ENCODE peak calls at places on chromosomes 13 and 19, in five cellular contexts. F is HCT116, Q is neural progenitor cell, W is GM23248, B is SK-N-SH. X is an unnamed sample.

GRCh38 chr19:15138427-15138826 is 31.2 kb downstream of the SYDE1 start:
- DNase-seq in F (no peak), Q (no peak), W (peak; percentile 40), B (no peak), X (peak; percentile 57)

GRCh38 chr13:40102360-40102727 is 446.9 kb downstream of the COG6 start:
- DNase-seq in F (no peak), Q (no peak), W (no peak), B (no peak), X (no peak)

GRCh38 chr19:56383826-56384605 is 9.3 kb downstream of the ZNF582 start:
- DNase-seq in F (no peak), Q (no peak), W (peak; percentile 59), B (no peak), X (peak; percentile 48)

GRCh38 chr13:98775844-98776598 is 23.5 kb upstream of the SLC15A1 start:
- DNase-seq in F (peak; percentile 88), Q (no peak), W (peak; percentile 80), B (no peak), X (peak; percentile 90)

GRCh38 chr19:55247621-55248099 is 11.2 kb downstream of the PPP6R1 start:
- DNase-seq in F (no peak), Q (no peak), W (peak; percentile 73), B (peak; percentile 71), X (peak; percentile 74)

GRCh38 chr19:19026299-19026971 is 6.9 kb downstream of the SUGP2 start:
- DNase-seq in F (no peak), Q (peak; percentile 7), W (peak; percentile 17), B (no peak), X (no peak)

GRCh38 chr13:27977476-27978300 is 8.6 kb upstream of the CDX2 start:
- DNase-seq in F (no peak), Q (peak; percentile 77), W (peak; percentile 39), B (no peak), X (no peak)

GRCh38 chr13:101545521-101545920 is 93.0 kb downstream of the ITGBL1 start:
- DNase-seq in F (no peak), Q (no peak), W (peak; percentile 46), B (no peak), X (peak; percentile 46)

GRCh38 chr19:32480321-32480720 is 74.8 kb downstream of the DPY19L3 start:
- DNase-seq in F (no peak), Q (no peak), W (no peak), B (no peak), X (no peak)

GRCh38 chr19:15702590-15702930 is 25.3 kb upstream of the OR10H2 start:
- DNase-seq in F (peak; percentile 16), Q (no peak), W (peak; percentile 26), B (peak; percentile 31), X (peak; percentile 42)

GRCh38 chr13:39818953-39819352 is 163.5 kb downstream of the COG6 start:
- DNase-seq in F (no peak), Q (no peak), W (no peak), B (no peak), X (no peak)

GRCh38 chr13:39490136-39490535 is 112.9 kb downstream of the LHFPL6 start:
- DNase-seq in F (no peak), Q (peak; percentile 63), W (no peak), B (no peak), X (no peak)

GRCh38 chr13:77919351-77920294 is 992 bp upstream of the EDNRB start:
- DNase-seq in F (no peak), Q (peak; percentile 69), W (peak; percentile 55), B (peak; percentile 56), X (no peak)

GRCh38 chr19:33691736-33692135 is 70.0 kb downstream of the CHST8 start:
- DNase-seq in F (no peak), Q (no peak), W (no peak), B (no peak), X (no peak)

GRCh38 chr19:39405930-39406655 is 554 bp upstream of the ZFP36 start:
- DNase-seq in F (no peak), Q (no peak), W (peak; percentile 67), B (no peak), X (no peak)

GRCh38 chr13:103133551-103133950 is 67.3 kb upstream of the SLC10A2 start:
- DNase-seq in F (no peak), Q (no peak), W (peak; percentile 1), B (no peak), X (no peak)

GRCh38 chr19:27851543-27852060 is 1361.3 kb downstream of the UQCRFS1 start:
- DNase-seq in F (no peak), Q (no peak), W (no peak), B (no peak), X (no peak)

GRCh38 chr19:47619763-47620162 is 10.8 kb downstream of the BICRA start:
- DNase-seq in F (no peak), Q (peak; percentile 22), W (no peak), B (no peak), X (no peak)

GRCh38 chr13:47499358-47500150 is 501.5 kb downstream of the SUCLA2 start:
- DNase-seq in F (no peak), Q (no peak), W (peak; percentile 92), B (no peak), X (peak; percentile 83)

GRCh38 chr13:111844682-111845081 is 222.3 kb upstream of the SOX1 start:
- DNase-seq in F (no peak), Q (no peak), W (no peak), B (no peak), X (no peak)

GRCh38 chr19:940591-941291 is 14.9 kb downstream of the ARID3A start:
- DNase-seq in F (no peak), Q (no peak), W (no peak), B (peak; percentile 93), X (peak; percentile 66)

GRCh38 chr13:90413548-90413947 is 933.9 kb upstream of the MIR17HG start:
- DNase-seq in F (no peak), Q (no peak), W (no peak), B (no peak), X (no peak)

GRCh38 chr13:37985281-37985680 is 115.7 kb upstream of the TRPC4 start:
- DNase-seq in F (no peak), Q (no peak), W (no peak), B (no peak), X (no peak)

GRCh38 chr19:12825259-12826131 is 8.9 kb downstream of the RTBDN start:
- DNase-seq in F (no peak), Q (peak; percentile 92), W (peak; percentile 44), B (peak; percentile 88), X (peak; percentile 24)

GRCh38 chr13:51803018-51803417 is 945 bp downstream of the DHRS12 start:
- DNase-seq in F (no peak), Q (peak; percentile 37), W (peak; percentile 12), B (peak; percentile 41), X (no peak)

GRCh38 chr19:23378948-23379347 is 16.3 kb downstream of the ZNF91 start:
- DNase-seq in F (no peak), Q (no peak), W (no peak), B (no peak), X (no peak)

GRCh38 chr19:56080669-56081401 is 40.3 kb downstream of the ZNF787 start:
- DNase-seq in F (peak; percentile 39), Q (peak; percentile 90), W (peak; percentile 86), B (peak; percentile 84), X (peak; percentile 59)

GRCh38 chr13:104086759-104087158 is 1020.5 kb upstream of the SLC10A2 start:
- DNase-seq in F (no peak), Q (no peak), W (no peak), B (no peak), X (no peak)

GRCh38 chr19:33558846-33559245 is 37.3 kb upstream of the PEPD start:
- DNase-seq in F (no peak), Q (no peak), W (peak; percentile 14), B (no peak), X (no peak)

GRCh38 chr13:45331981-45332830 is 8.8 kb downstream of the TPT1 start:
- DNase-seq in F (peak; percentile 85), Q (no peak), W (peak; percentile 98), B (no peak), X (peak; percentile 76)

GRCh38 chr13:94968040-94968756 is 255.9 kb upstream of the SOX21 start:
- DNase-seq in F (no peak), Q (peak; percentile 86), W (peak; percentile 24), B (peak; percentile 66), X (no peak)

GRCh38 chr13:113110048-113110851 is 4.7 kb downstream of the F7 start:
- DNase-seq in F (no peak), Q (no peak), W (peak; percentile 37), B (peak; percentile 75), X (no peak)

GRCh38 chr19:17020823-17021222 is 5.8 kb downstream of the CPAMD8 start:
- DNase-seq in F (peak; percentile 15), Q (no peak), W (no peak), B (no peak), X (peak; percentile 30)

GRCh38 chr19:4369888-4370260 is 26.5 kb downstream of the MPND start:
- DNase-seq in F (no peak), Q (peak; percentile 59), W (no peak), B (no peak), X (no peak)
- H3K9ac ChIP-seq in F (peak overlapping the region; percentile 5), Q (peak overlapping the region; percentile 23), W (peak overlapping the region; percentile 49), B (no peak overlapping the region), X (no peak overlapping the region)

DNA sequence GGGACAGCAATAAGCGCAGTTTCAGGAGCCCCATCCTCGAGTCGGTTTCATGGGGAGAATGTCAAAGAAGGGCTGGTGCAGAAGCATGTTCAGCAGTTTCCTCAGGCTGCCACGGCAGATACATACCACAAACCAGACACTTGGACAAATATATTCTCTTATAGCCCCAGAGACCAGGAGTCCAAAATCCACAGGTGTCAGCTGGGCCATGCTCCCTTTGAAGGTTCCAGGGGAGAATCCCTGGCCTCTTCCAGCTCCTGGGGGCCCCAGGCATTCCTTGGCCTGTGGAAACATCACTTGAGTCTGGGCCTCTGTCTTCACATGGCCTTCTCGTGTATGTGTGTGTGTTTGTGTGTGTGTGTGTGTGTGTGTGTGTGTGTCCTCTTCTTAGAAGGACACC is 164.1 kb downstream of the UQCRFS1 start:
- DNase-seq in F (no peak), Q (no peak), W (no peak), B (no peak), X (no peak)
- H3K27me3 ChIP-seq in F (no peaks in the 10 kb centered on the region), Q (no peaks in the 10 kb centered on the region), W (no peaks in the 10 kb centered on the region), B (peaks cover 18% of the 10 kb centered on the region), X (no peaks in the 10 kb centered on the region)

GRCh38 chr19:6363429-6363828 is 2.1 kb downstream of the CLPP start:
- DNase-seq in F (no peak), Q (no peak), W (no peak), B (no peak), X (no peak)

GRCh38 chr19:6362024-6362344 is 653 bp downstream of the CLPP start:
- DNase-seq in F (no peak), Q (no peak), W (peak; percentile 30), B (no peak), X (no peak)

GRCh38 chr19:6364353-6364752 is 3.0 kb downstream of the CLPP start:
- DNase-seq in F (no peak), Q (no peak), W (no peak), B (no peak), X (no peak)

GRCh38 chr19:6359942-6360341 is 1.4 kb upstream of the CLPP start:
- DNase-seq in F (no peak), Q (no peak), W (no peak), B (no peak), X (no peak)

GRCh38 chr19:6362351-6362801 is 1.0 kb downstream of the CLPP start:
- DNase-seq in F (no peak), Q (no peak), W (peak; percentile 26), B (no peak), X (no peak)
- TF ChIP-seq EZH2phosphoT487 in F (no peak), Q (no peak), W (no peak), B (no peak), X (no peak)

DNA sequence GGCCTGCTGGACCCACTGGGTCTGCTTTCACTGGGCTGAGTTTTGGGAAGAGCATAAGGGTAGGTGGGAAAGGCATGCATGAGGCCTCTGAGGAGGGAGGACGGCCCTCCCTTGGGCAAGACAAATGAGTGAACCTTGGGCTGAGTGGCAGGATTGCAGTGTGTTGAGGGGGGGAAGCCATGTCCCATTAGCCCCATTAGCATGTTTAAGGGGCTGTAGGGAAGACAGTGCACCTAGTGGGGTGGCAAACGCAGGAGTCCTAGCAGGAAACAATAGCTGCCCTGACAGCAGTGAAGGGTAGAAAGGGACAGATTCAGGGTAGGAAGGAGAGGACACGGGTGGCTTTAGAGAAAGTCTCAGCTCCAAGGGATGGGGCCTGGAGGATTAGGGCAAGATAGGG is 3.1 kb upstream of the ZBTB45 start:
- DNase-seq in F (no peak), Q (no peak), W (no peak), B (no peak), X (no peak)
- H3K9ac ChIP-seq in F (no peak overlapping the region), Q (no peak overlapping the region), W (no peak overlapping the region), B (no peak overlapping the region), X (no peak overlapping the region)

X was measured in PC-3.